ENCODE peak calls at places on chromosome 9, in five cellular contexts. One of them, this sample, is unnamed.

GRCh38 chr9:136253246-136254130 is 7.9 kb upstream of the QSOX2 start:
- DNase-seq in mucosa of gallbladder: no peak
- DNase-seq in NCI-H1417: no peak
- DNase-seq in T-helper 9 cell: no peak
- DNase-seq in activated CD4-positive, alpha-beta T cell treated with anti-CD3 and anti-CD28 coated beads, Interleukin-2, amount 50 U/mL, for 1 hour: no peak
- DNase-seq in this sample: no peak

GRCh38 chr9:89533396-89534187 is 35.7 kb upstream of the SEMA4D start:
- DNase-seq in NCI-H1417: peak
- DNase-seq in mucosa of gallbladder: peak
- DNase-seq in T-helper 9 cell: no peak
- DNase-seq in activated CD4-positive, alpha-beta T cell treated with anti-CD3 and anti-CD28 coated beads, Interleukin-2, amount 50 U/mL, for 1 hour: no peak
- DNase-seq in this sample: no peak

GRCh38 chr9:137881591-137882505 is 4.3 kb downstream of the CACNA1B start:
- DNase-seq in activated CD4-positive, alpha-beta T cell treated with anti-CD3 and anti-CD28 coated beads, Interleukin-2, amount 50 U/mL, for 1 hour: no peak
- DNase-seq in T-helper 9 cell: no peak
- DNase-seq in mucosa of gallbladder: no peak
- DNase-seq in NCI-H1417: no peak
- DNase-seq in this sample: no peak

GRCh38 chr9:80842976-80843506 is 846.3 kb downstream of the TLE1 start:
- DNase-seq in T-helper 9 cell: no peak
- DNase-seq in mucosa of gallbladder: no peak
- DNase-seq in NCI-H1417: no peak
- DNase-seq in activated CD4-positive, alpha-beta T cell treated with anti-CD3 and anti-CD28 coated beads, Interleukin-2, amount 50 U/mL, for 1 hour: no peak
- DNase-seq in this sample: no peak

GRCh38 chr9:111427186-111427585 is 57.0 kb downstream of the ECPAS start:
- DNase-seq in mucosa of gallbladder: no peak
- DNase-seq in NCI-H1417: no peak
- DNase-seq in T-helper 9 cell: no peak
- DNase-seq in activated CD4-positive, alpha-beta T cell treated with anti-CD3 and anti-CD28 coated beads, Interleukin-2, amount 50 U/mL, for 1 hour: no peak
- DNase-seq in this sample: no peak

GRCh38 chr9:130258999-130259398 is 6.6 kb upstream of the HMCN2 start:
- DNase-seq in activated CD4-positive, alpha-beta T cell treated with anti-CD3 and anti-CD28 coated beads, Interleukin-2, amount 50 U/mL, for 1 hour: no peak
- DNase-seq in mucosa of gallbladder: no peak
- DNase-seq in T-helper 9 cell: no peak
- DNase-seq in NCI-H1417: no peak
- DNase-seq in this sample: no peak

GRCh38 chr9:16401720-16402119 is 468.8 kb downstream of the BNC2 start:
- DNase-seq in T-helper 9 cell: no peak
- DNase-seq in activated CD4-positive, alpha-beta T cell treated with anti-CD3 and anti-CD28 coated beads, Interleukin-2, amount 50 U/mL, for 1 hour: no peak
- DNase-seq in mucosa of gallbladder: no peak
- DNase-seq in NCI-H1417: no peak
- DNase-seq in this sample: no peak

GRCh38 chr9:131722260-131722659 is 17.6 kb downstream of the RAPGEF1 start:
- DNase-seq in NCI-H1417: peak
- DNase-seq in T-helper 9 cell: no peak
- DNase-seq in mucosa of gallbladder: no peak
- DNase-seq in activated CD4-positive, alpha-beta T cell treated with anti-CD3 and anti-CD28 coated beads, Interleukin-2, amount 50 U/mL, for 1 hour: no peak
- DNase-seq in this sample: no peak

GRCh38 chr9:107395126-107395525 is 94.4 kb downstream of the KLF4 start:
- DNase-seq in mucosa of gallbladder: no peak
- DNase-seq in T-helper 9 cell: no peak
- DNase-seq in activated CD4-positive, alpha-beta T cell treated with anti-CD3 and anti-CD28 coated beads, Interleukin-2, amount 50 U/mL, for 1 hour: no peak
- DNase-seq in NCI-H1417: no peak
- DNase-seq in this sample: no peak

GRCh38 chr9:75754090-75754489 is 136.4 kb upstream of the PCSK5 start:
- DNase-seq in T-helper 9 cell: no peak
- DNase-seq in activated CD4-positive, alpha-beta T cell treated with anti-CD3 and anti-CD28 coated beads, Interleukin-2, amount 50 U/mL, for 1 hour: no peak
- DNase-seq in NCI-H1417: peak
- DNase-seq in mucosa of gallbladder: no peak
- DNase-seq in this sample: no peak

GRCh38 chr9:116156621-116157314 is 3.2 kb downstream of the PAPPA start:
- DNase-seq in activated CD4-positive, alpha-beta T cell treated with anti-CD3 and anti-CD28 coated beads, Interleukin-2, amount 50 U/mL, for 1 hour: no peak
- DNase-seq in mucosa of gallbladder: peak
- DNase-seq in T-helper 9 cell: no peak
- DNase-seq in NCI-H1417: peak
- DNase-seq in this sample: peak